ENCODE peak calls at places on chromosomes 6 and 20, in ten cellular contexts. O is NB4, Q is body of pancreas, S is ovary, H is stomach, F is suprapubic skin, G is prostate gland, M is HCT116, A is spleen, W is esophagus squamous epithelium. L is an unnamed sample.

GRCh38 chr6:132063738-132064137 is 112.6 kb upstream of the CCN2 start:
- DNase-seq in O (no peak), W (no peak), A (no peak), S (no peak), M (peak; percentile 80), G (no peak), F (no peak), H (no peak), Q (no peak), L (peak; percentile 21)

GRCh38 chr6:45911691-45912090 is 104.0 kb downstream of the CLIC5 start:
- DNase-seq in H (no peak), Q (no peak), S (no peak), A (no peak), W (no peak), O (no peak), G (no peak), M (no peak), F (no peak), L (no peak)

GRCh38 chr20:6091661-6092060 is 31.2 kb downstream of the FERMT1 start:
- DNase-seq in W (no peak), M (no peak), S (no peak), O (no peak), H (no peak), A (no peak), G (no peak), F (no peak), Q (no peak), L (no peak)

GRCh38 chr6:102485480-102485879 is 1092.0 kb downstream of the GRIK2 start:
- DNase-seq in A (no peak), Q (no peak), W (no peak), F (no peak), S (no peak), O (no peak), G (no peak), H (no peak), M (no peak), L (no peak)

GRCh38 chr20:34971873-34972235 is 16.2 kb downstream of the MYH7B start:
- DNase-seq in O (no peak), Q (no peak), F (no peak), A (no peak), W (no peak), H (no peak), G (no peak), M (no peak), S (peak; percentile 12), L (no peak)

GRCh38 chr6:126071000-126071647 is 84.8 kb downstream of the TRMT11 start:
- DNase-seq in M (no peak), W (no peak), S (no peak), H (no peak), A (no peak), F (no peak), O (no peak), G (no peak), Q (no peak), L (no peak)

GRCh38 chr6:69019832-69020231 is 384.8 kb downstream of the ADGRB3 start:
- DNase-seq in G (no peak), S (no peak), O (no peak), Q (no peak), A (no peak), H (no peak), M (no peak), F (no peak), W (no peak), L (no peak)

GRCh38 chr6:157314705-157315321 is 8.5 kb downstream of the TMEM242 start:
- DNase-seq in M (peak; percentile 58), O (peak; percentile 82), G (peak; percentile 31), H (no peak), Q (peak; percentile 29), A (no peak), W (no peak), F (no peak), S (no peak), L (no peak)

GRCh38 chr20:1299522-1299921 is 29.4 kb downstream of the SDCBP2 start:
- DNase-seq in M (peak; percentile 37), Q (peak; percentile 41), W (no peak), F (no peak), H (no peak), O (peak; percentile 42), S (no peak), G (no peak), A (peak; percentile 36), L (no peak)

GRCh38 chr6:141041596-141042087 is 1091.1 kb upstream of the GJE1 start:
- DNase-seq in A (no peak), G (no peak), S (no peak), W (no peak), H (no peak), Q (no peak), M (no peak), F (no peak), O (no peak), L (no peak)

GRCh38 chr20:56706867-56707360 is 77.8 kb downstream of the TFAP2C start:
- DNase-seq in A (no peak), M (no peak), S (no peak), G (no peak), W (no peak), Q (no peak), O (no peak), H (no peak), F (no peak), L (no peak)

GRCh38 chr20:2658414-2659354 is 5.3 kb downstream of the IDH3B start:
- DNase-seq in W (no peak), A (no peak), S (no peak), Q (no peak), O (peak; percentile 66), M (no peak), G (no peak), H (no peak), F (no peak), L (no peak)
- TF ChIP-seq POLR2A in W (no peak), A (no peak), S (no peak), Q (no peak), O (peak; percentile 33), M (no peak), G (no peak), H (no peak), F (no peak), L (no peak)

GRCh38 chr6:120141601-120142000 is 792.0 kb upstream of the MAN1A1 start:
- DNase-seq in S (no peak), O (no peak), Q (no peak), G (no peak), A (peak; percentile 45), M (no peak), W (no peak), F (no peak), H (no peak), L (no peak)

DNA sequence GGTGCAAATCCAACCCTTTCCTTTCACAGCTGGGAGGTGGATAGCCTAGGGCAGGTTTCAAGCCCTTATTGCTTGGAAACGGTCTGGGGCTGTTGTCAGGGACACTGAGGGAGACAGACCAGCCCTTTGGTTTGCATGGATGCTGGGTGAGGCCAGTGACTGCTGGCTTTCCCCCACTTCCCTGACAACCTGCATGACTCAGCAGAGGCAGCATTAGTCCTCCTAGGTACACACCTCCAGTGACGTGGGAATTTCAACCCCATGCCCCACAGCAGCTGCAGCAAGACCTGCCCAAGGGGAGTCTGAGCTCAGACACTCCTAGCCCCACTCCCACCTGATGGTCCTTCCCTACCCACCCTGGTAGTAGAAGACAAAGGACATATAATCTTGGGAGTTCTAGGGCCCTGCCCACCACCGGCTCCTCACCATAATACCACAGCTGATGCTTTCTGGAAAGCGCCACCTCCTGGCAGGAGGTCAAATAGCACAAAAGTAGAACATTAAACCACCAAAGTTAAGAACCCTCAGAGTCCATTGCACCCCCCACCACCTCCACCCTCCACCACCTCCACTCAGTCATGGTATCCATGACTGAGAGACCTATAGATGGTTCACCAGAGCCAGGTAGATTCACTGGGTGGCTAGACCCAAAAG is 797.8 kb upstream of the MAN1A1 start:
- DNase-seq in F (no peak), W (no peak), M (no peak), S (no peak), A (no peak), G (no peak), H (no peak), Q (no peak), O (peak; percentile 4), L (no peak)
- TF ChIP-seq CTCF in F (no peak), W (no peak), M (no peak), S (no peak), A (no peak), G (no peak), H (no peak), Q (no peak), O (no peak), L (no peak)

GRCh38 chr6:25138024-25138696 is 141.0 kb upstream of the CARMIL1 start:
- DNase-seq in M (no peak), Q (peak; percentile 30), H (peak; percentile 51), G (peak; percentile 24), W (no peak), S (peak; percentile 52), A (peak; percentile 81), O (peak; percentile 83), F (no peak), L (peak; percentile 86)
- H3K4me3 ChIP-seq in M (no peak overlapping the region), Q (peak overlapping the region; percentile 20), H (peak overlapping the region; percentile 37), G (peak overlapping the region; percentile 27), W (peak overlapping the region; percentile 43), S (peak overlapping the region; percentile 40), A (peak overlapping the region; percentile 70), O (peak overlapping the region; percentile 60), F (peak overlapping the region; percentile 43), L (no peak overlapping the region)

GRCh38 chr20:37345339-37346231 is at the start of gene SRC:
- DNase-seq in H (peak; percentile 89), Q (peak; percentile 85), G (peak; percentile 84), A (peak; percentile 91), O (peak; percentile 49), S (peak; percentile 86), W (no peak), F (peak; percentile 91), M (no peak), L (peak; percentile 75)
- TF ChIP-seq POLR2A in H (no peak), Q (peak; percentile 81), G (peak; percentile 65), A (peak; percentile 11), O (no peak), S (peak; percentile 32), W (peak; percentile 63), F (no peak), M (peak; percentile 70), L (peak; percentile 12)

DNA sequence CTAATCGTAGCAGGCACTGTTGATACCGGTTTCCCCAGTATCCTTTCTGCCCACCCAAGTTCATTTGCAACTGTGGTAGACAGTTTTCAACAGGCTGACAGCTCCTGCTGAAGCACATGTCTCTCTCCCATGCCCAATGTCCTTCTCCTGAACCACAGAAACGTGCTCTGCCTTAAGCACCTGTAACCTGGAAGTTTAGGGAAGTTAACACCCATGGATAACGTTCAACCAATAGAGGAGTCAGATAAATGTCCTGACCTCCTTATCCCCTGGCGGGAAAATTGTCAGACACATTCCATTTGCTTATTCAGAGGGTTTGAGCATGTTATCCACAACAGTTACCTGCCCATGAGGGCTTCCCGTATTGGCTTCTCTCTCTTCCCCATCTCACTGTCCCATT is 29.8 kb upstream of the MOCS1 start:
- DNase-seq in G (no peak), H (no peak), O (no peak), A (no peak), W (no peak), Q (no peak), M (no peak), F (no peak), S (no peak), L (no peak)
- TF ChIP-seq CTCF in G (no peak), H (no peak), O (no peak), A (no peak), W (no peak), Q (no peak), M (no peak), F (no peak), S (no peak), L (no peak)